ENCODE peak calls at places on chromosomes 13 and 19, in seven cellular contexts. One of them, this sample, is unnamed.
A peak's percentile ranks its signal among the peaks of the same experiment; 100 is the strongest.

GRCh38 chr19:19599190-19599535 is 19.3 kb downstream of the PBX4 start:
- DNase-seq in naive B cell: no peak
- DNase-seq in T-helper 17 cell: no peak
- DNase-seq in Caki2: no peak
- DNase-seq in GM04504: no peak
- DNase-seq in aorta: no peak
- DNase-seq in BE2C: no peak
- DNase-seq in this sample: no peak

GRCh38 chr19:49106648-49107135 is 7.5 kb upstream of the LIN7B start:
- DNase-seq in Caki2: peak; percentile 65
- DNase-seq in T-helper 17 cell: peak; percentile 38
- DNase-seq in aorta: no peak
- DNase-seq in BE2C: peak; percentile 83
- DNase-seq in GM04504: no peak
- DNase-seq in naive B cell: peak; percentile 54
- DNase-seq in this sample: peak; percentile 32

GRCh38 chr19:2315818-2316353 is 7.9 kb upstream of the LINGO3 start:
- DNase-seq in BE2C: peak; percentile 81
- DNase-seq in GM04504: peak; percentile 42
- DNase-seq in aorta: no peak
- DNase-seq in naive B cell: peak; percentile 60
- DNase-seq in Caki2: no peak
- DNase-seq in T-helper 17 cell: no peak
- DNase-seq in this sample: peak; percentile 69

GRCh38 chr13:113905942-113906341 is 42.1 kb upstream of the GAS6 start:
- DNase-seq in aorta: no peak
- DNase-seq in T-helper 17 cell: no peak
- DNase-seq in naive B cell: no peak
- DNase-seq in GM04504: no peak
- DNase-seq in BE2C: no peak
- DNase-seq in Caki2: no peak
- DNase-seq in this sample: no peak

GRCh38 chr13:43574601-43575000 is 212.2 kb downstream of the ENOX1 start:
- DNase-seq in aorta: no peak
- DNase-seq in T-helper 17 cell: no peak
- DNase-seq in naive B cell: no peak
- DNase-seq in Caki2: no peak
- DNase-seq in GM04504: no peak
- DNase-seq in BE2C: no peak
- DNase-seq in this sample: peak; percentile 40

GRCh38 chr19:1355974-1356865 is 27.5 kb upstream of the NDUFS7 start:
- DNase-seq in BE2C: no peak
- DNase-seq in aorta: no peak
- DNase-seq in GM04504: peak; percentile 62
- DNase-seq in T-helper 17 cell: no peak
- DNase-seq in Caki2: no peak
- DNase-seq in naive B cell: no peak
- DNase-seq in this sample: no peak

GRCh38 chr13:77325371-77325941 is 1.4 kb downstream of the MYCBP2 start:
- DNase-seq in naive B cell: no peak
- DNase-seq in T-helper 17 cell: no peak
- DNase-seq in BE2C: no peak
- DNase-seq in GM04504: no peak
- DNase-seq in aorta: no peak
- DNase-seq in Caki2: peak; percentile 2
- DNase-seq in this sample: no peak

GRCh38 chr19:42088471-42089190 is 12.7 kb downstream of the ZNF574 start:
- DNase-seq in GM04504: peak; percentile 28
- DNase-seq in T-helper 17 cell: no peak
- DNase-seq in BE2C: no peak
- DNase-seq in naive B cell: no peak
- DNase-seq in Caki2: no peak
- DNase-seq in aorta: no peak
- DNase-seq in this sample: no peak

GRCh38 chr13:70385852-70386251 is 277.6 kb upstream of the KLHL1 start:
- DNase-seq in naive B cell: no peak
- DNase-seq in T-helper 17 cell: no peak
- DNase-seq in GM04504: no peak
- DNase-seq in Caki2: no peak
- DNase-seq in aorta: peak; percentile 57
- DNase-seq in BE2C: no peak
- DNase-seq in this sample: no peak

GRCh38 chr13:27830010-27830409 is 37.7 kb downstream of the GSX1 start:
- DNase-seq in Caki2: peak; percentile 40
- DNase-seq in BE2C: peak; percentile 77
- DNase-seq in T-helper 17 cell: peak; percentile 44
- DNase-seq in aorta: peak; percentile 81
- DNase-seq in naive B cell: peak; percentile 63
- DNase-seq in GM04504: no peak
- DNase-seq in this sample: peak; percentile 19

GRCh38 chr19:4732680-4733114 is 9.1 kb upstream of the DPP9 start:
- DNase-seq in Caki2: peak; percentile 43
- DNase-seq in aorta: no peak
- DNase-seq in GM04504: no peak
- DNase-seq in BE2C: peak; percentile 73
- DNase-seq in naive B cell: peak; percentile 64
- DNase-seq in T-helper 17 cell: peak; percentile 29
- DNase-seq in this sample: peak; percentile 59

GRCh38 chr19:8001651-8001994 is 3.8 kb downstream of the ELAVL1 start:
- DNase-seq in BE2C: no peak
- DNase-seq in GM04504: no peak
- DNase-seq in naive B cell: no peak
- DNase-seq in Caki2: no peak
- DNase-seq in T-helper 17 cell: no peak
- DNase-seq in aorta: no peak
- DNase-seq in this sample: no peak

GRCh38 chr19:9107375-9107774 is at the start of gene OR7G2:
- DNase-seq in Caki2: no peak
- DNase-seq in naive B cell: no peak
- DNase-seq in T-helper 17 cell: no peak
- DNase-seq in GM04504: no peak
- DNase-seq in aorta: no peak
- DNase-seq in BE2C: no peak
- DNase-seq in this sample: no peak

GRCh38 chr19:47157455-47158321 is 27.1 kb downstream of the SAE1 start:
- DNase-seq in naive B cell: no peak
- DNase-seq in GM04504: no peak
- DNase-seq in T-helper 17 cell: peak; percentile 15
- DNase-seq in BE2C: no peak
- DNase-seq in Caki2: no peak
- DNase-seq in aorta: no peak
- DNase-seq in this sample: no peak

GRCh38 chr13:43545317-43545874 is 241.4 kb downstream of the ENOX1 start:
- DNase-seq in naive B cell: no peak
- DNase-seq in aorta: no peak
- DNase-seq in BE2C: peak; percentile 22
- DNase-seq in Caki2: no peak
- DNase-seq in GM04504: no peak
- DNase-seq in T-helper 17 cell: no peak
- DNase-seq in this sample: no peak

GRCh38 chr13:60397693-60398437 is 845 bp downstream of the TDRD3 start:
- DNase-seq in BE2C: peak; percentile 74
- DNase-seq in naive B cell: peak; percentile 4
- DNase-seq in aorta: peak; percentile 88
- DNase-seq in Caki2: peak; percentile 55
- DNase-seq in GM04504: peak; percentile 30
- DNase-seq in T-helper 17 cell: no peak
- DNase-seq in this sample: peak; percentile 64

GRCh38 chr19:42693760-42694350 is 46.4 kb downstream of the PSG3 start:
- DNase-seq in T-helper 17 cell: no peak
- DNase-seq in aorta: no peak
- DNase-seq in GM04504: peak; percentile 29
- DNase-seq in BE2C: peak; percentile 38
- DNase-seq in naive B cell: no peak
- DNase-seq in Caki2: peak; percentile 58
- DNase-seq in this sample: peak; percentile 11

GRCh38 chr13:110520431-110521295 is 40.9 kb downstream of the RAB20 start:
- DNase-seq in naive B cell: no peak
- DNase-seq in GM04504: peak; percentile 66
- DNase-seq in T-helper 17 cell: no peak
- DNase-seq in Caki2: no peak
- DNase-seq in aorta: peak; percentile 92
- DNase-seq in BE2C: no peak
- DNase-seq in this sample: no peak

GRCh38 chr13:97658556-97658955 is 224.6 kb downstream of the RAP2A start:
- DNase-seq in GM04504: no peak
- DNase-seq in BE2C: no peak
- DNase-seq in aorta: no peak
- DNase-seq in T-helper 17 cell: no peak
- DNase-seq in Caki2: no peak
- DNase-seq in naive B cell: no peak
- DNase-seq in this sample: no peak

GRCh38 chr13:50387124-50387581 is 371.9 kb downstream of the KCNRG start:
- DNase-seq in aorta: no peak
- DNase-seq in naive B cell: no peak
- DNase-seq in Caki2: no peak
- DNase-seq in GM04504: no peak
- DNase-seq in T-helper 17 cell: peak; percentile 9
- DNase-seq in BE2C: peak; percentile 82
- DNase-seq in this sample: peak; percentile 85

GRCh38 chr19:41935781-41936415 is 7.6 kb upstream of the ERFL start:
- DNase-seq in T-helper 17 cell: no peak
- DNase-seq in naive B cell: no peak
- DNase-seq in BE2C: no peak
- DNase-seq in GM04504: no peak
- DNase-seq in Caki2: no peak
- DNase-seq in aorta: no peak
- DNase-seq in this sample: no peak

GRCh38 chr19:50492303-50493052 is 15.8 kb upstream of the GARIN5A start:
- DNase-seq in Caki2: no peak
- DNase-seq in BE2C: no peak
- DNase-seq in T-helper 17 cell: no peak
- DNase-seq in naive B cell: no peak
- DNase-seq in GM04504: no peak
- DNase-seq in aorta: peak; percentile 39
- DNase-seq in this sample: no peak

GRCh38 chr13:73708393-73708985 is 425.7 kb downstream of the KLF12 start:
- DNase-seq in BE2C: peak; percentile 64
- DNase-seq in Caki2: peak; percentile 52
- DNase-seq in aorta: no peak
- DNase-seq in GM04504: peak; percentile 22
- DNase-seq in naive B cell: peak; percentile 14
- DNase-seq in T-helper 17 cell: no peak
- DNase-seq in this sample: peak; percentile 64

GRCh38 chr13:110458594-110459365 is 102.7 kb downstream of the RAB20 start:
- DNase-seq in Caki2: no peak
- DNase-seq in BE2C: no peak
- DNase-seq in naive B cell: no peak
- DNase-seq in GM04504: no peak
- DNase-seq in T-helper 17 cell: no peak
- DNase-seq in aorta: no peak
- DNase-seq in this sample: no peak

GRCh38 chr19:54415208-54415900 is at the start of gene TTYH1:
- DNase-seq in BE2C: no peak
- DNase-seq in naive B cell: peak; percentile 29
- DNase-seq in GM04504: no peak
- DNase-seq in T-helper 17 cell: no peak
- DNase-seq in aorta: no peak
- DNase-seq in Caki2: no peak
- DNase-seq in this sample: no peak

GRCh38 chr19:661427-662196 is 1.4 kb downstream of the RNF126 start:
- DNase-seq in naive B cell: peak; percentile 66
- DNase-seq in aorta: no peak
- DNase-seq in T-helper 17 cell: peak; percentile 59
- DNase-seq in Caki2: no peak
- DNase-seq in BE2C: no peak
- DNase-seq in GM04504: no peak
- DNase-seq in this sample: no peak

GRCh38 chr13:94154362-94154761 is 325.1 kb downstream of the DCT start:
- DNase-seq in T-helper 17 cell: no peak
- DNase-seq in BE2C: no peak
- DNase-seq in GM04504: peak; percentile 28
- DNase-seq in aorta: no peak
- DNase-seq in naive B cell: no peak
- DNase-seq in Caki2: no peak
- DNase-seq in this sample: no peak

GRCh38 chr13:112618501-112618900 is 30.5 kb upstream of the TUBGCP3 start:
- DNase-seq in BE2C: no peak
- DNase-seq in Caki2: no peak
- DNase-seq in naive B cell: no peak
- DNase-seq in aorta: no peak
- DNase-seq in T-helper 17 cell: no peak
- DNase-seq in GM04504: no peak
- DNase-seq in this sample: no peak

GRCh38 chr13:20136781-20137703 is 23.8 kb downstream of the GJA3 start:
- DNase-seq in T-helper 17 cell: no peak
- DNase-seq in naive B cell: no peak
- DNase-seq in aorta: no peak
- DNase-seq in BE2C: peak; percentile 56
- DNase-seq in Caki2: no peak
- DNase-seq in GM04504: no peak
- DNase-seq in this sample: no peak

GRCh38 chr13:45297456-45298205 is 43.4 kb downstream of the TPT1 start:
- DNase-seq in GM04504: no peak
- DNase-seq in Caki2: no peak
- DNase-seq in T-helper 17 cell: no peak
- DNase-seq in BE2C: no peak
- DNase-seq in naive B cell: no peak
- DNase-seq in aorta: no peak
- DNase-seq in this sample: no peak

GRCh38 chr13:99585609-99586008 is 84.3 kb downstream of the TM9SF2 start:
- DNase-seq in Caki2: no peak
- DNase-seq in naive B cell: no peak
- DNase-seq in aorta: no peak
- DNase-seq in T-helper 17 cell: no peak
- DNase-seq in BE2C: no peak
- DNase-seq in GM04504: no peak
- DNase-seq in this sample: no peak

GRCh38 chr13:25018729-25019115 is 77.2 kb upstream of the PABPC3 start:
- DNase-seq in GM04504: no peak
- DNase-seq in Caki2: peak; percentile 68
- DNase-seq in BE2C: no peak
- DNase-seq in aorta: no peak
- DNase-seq in T-helper 17 cell: no peak
- DNase-seq in naive B cell: no peak
- DNase-seq in this sample: no peak

GRCh38 chr19:38657633-38658222 is 10.3 kb downstream of the ACTN4 start:
- DNase-seq in T-helper 17 cell: peak; percentile 36
- DNase-seq in BE2C: no peak
- DNase-seq in aorta: no peak
- DNase-seq in Caki2: peak; percentile 92
- DNase-seq in naive B cell: no peak
- DNase-seq in GM04504: peak; percentile 71
- DNase-seq in this sample: no peak

GRCh38 chr19:903266-903797 is 9.7 kb downstream of the R3HDM4 start:
- DNase-seq in GM04504: no peak
- DNase-seq in aorta: no peak
- DNase-seq in Caki2: no peak
- DNase-seq in BE2C: no peak
- DNase-seq in naive B cell: no peak
- DNase-seq in T-helper 17 cell: no peak
- DNase-seq in this sample: peak; percentile 43

GRCh38 chr13:30679483-30680330 is 55.6 kb upstream of the ALOX5AP start:
- DNase-seq in T-helper 17 cell: no peak
- DNase-seq in Caki2: no peak
- DNase-seq in BE2C: peak; percentile 53
- DNase-seq in GM04504: no peak
- DNase-seq in naive B cell: peak; percentile 47
- DNase-seq in aorta: no peak
- DNase-seq in this sample: peak; percentile 52

GRCh38 chr19:2042485-2043268 is 8.4 kb downstream of the MKNK2 start:
- DNase-seq in GM04504: no peak
- DNase-seq in BE2C: no peak
- DNase-seq in aorta: peak; percentile 82
- DNase-seq in T-helper 17 cell: no peak
- DNase-seq in Caki2: no peak
- DNase-seq in naive B cell: no peak
- DNase-seq in this sample: no peak

This sample was measured in SK-N-DZ.